ENCODE peak calls at places on chromosomes 7 and 10, in nine cellular contexts. One of them, this sample, is unnamed.

GRCh38 chr7:106824458-106824857 is 40.6 kb upstream of the PIK3CG start:
- DNase-seq in SK-N-SH: no peak
- DNase-seq in tibial artery: no peak
- DNase-seq in OCI-LY7: no peak
- DNase-seq in left ventricle myocardium inferior: no peak
- DNase-seq in kidney: no peak
- DNase-seq in GM12864: no peak
- DNase-seq in astrocyte of the spinal cord: peak
- DNase-seq in mucosa of descending colon: no peak
- DNase-seq in this sample: no peak

GRCh38 chr7:159031135-159031701 is 113.4 kb downstream of the VIPR2 start:
- DNase-seq in SK-N-SH: no peak
- DNase-seq in tibial artery: peak
- DNase-seq in OCI-LY7: no peak
- DNase-seq in left ventricle myocardium inferior: peak
- DNase-seq in kidney: peak
- DNase-seq in GM12864: no peak
- DNase-seq in astrocyte of the spinal cord: no peak
- DNase-seq in mucosa of descending colon: no peak
- DNase-seq in this sample: no peak

GRCh38 chr10:13787015-13787421 is 200.3 kb downstream of the PRPF18 start:
- DNase-seq in SK-N-SH: no peak
- DNase-seq in tibial artery: no peak
- DNase-seq in OCI-LY7: peak
- DNase-seq in left ventricle myocardium inferior: no peak
- DNase-seq in kidney: no peak
- DNase-seq in GM12864: peak
- DNase-seq in astrocyte of the spinal cord: peak
- DNase-seq in mucosa of descending colon: peak
- DNase-seq in this sample: no peak

GRCh38 chr10:66833861-66834260 is 92.0 kb upstream of the LRRTM3 start:
- DNase-seq in SK-N-SH: no peak
- DNase-seq in tibial artery: no peak
- DNase-seq in OCI-LY7: no peak
- DNase-seq in left ventricle myocardium inferior: no peak
- DNase-seq in kidney: no peak
- DNase-seq in GM12864: no peak
- DNase-seq in astrocyte of the spinal cord: no peak
- DNase-seq in mucosa of descending colon: no peak
- DNase-seq in this sample: no peak

GRCh38 chr10:11227103-11227502 is 209.4 kb downstream of the CELF2 start:
- DNase-seq in SK-N-SH: no peak
- DNase-seq in tibial artery: no peak
- DNase-seq in OCI-LY7: no peak
- DNase-seq in left ventricle myocardium inferior: no peak
- DNase-seq in kidney: no peak
- DNase-seq in GM12864: no peak
- DNase-seq in astrocyte of the spinal cord: no peak
- DNase-seq in mucosa of descending colon: no peak
- DNase-seq in this sample: no peak

GRCh38 chr10:126270116-126270515 is 118.2 kb downstream of the ADAM12 start:
- DNase-seq in SK-N-SH: no peak
- DNase-seq in tibial artery: no peak
- DNase-seq in OCI-LY7: no peak
- DNase-seq in left ventricle myocardium inferior: no peak
- DNase-seq in kidney: no peak
- DNase-seq in GM12864: no peak
- DNase-seq in astrocyte of the spinal cord: peak
- DNase-seq in mucosa of descending colon: no peak
- DNase-seq in this sample: peak

GRCh38 chr10:78713659-78714058 is 355.1 kb upstream of the ZMIZ1 start:
- DNase-seq in SK-N-SH: no peak
- DNase-seq in tibial artery: no peak
- DNase-seq in OCI-LY7: no peak
- DNase-seq in left ventricle myocardium inferior: no peak
- DNase-seq in kidney: no peak
- DNase-seq in GM12864: no peak
- DNase-seq in astrocyte of the spinal cord: no peak
- DNase-seq in mucosa of descending colon: no peak
- DNase-seq in this sample: no peak

GRCh38 chr10:52597189-52597863 is 175.3 kb downstream of the MBL2 start:
- DNase-seq in SK-N-SH: no peak
- DNase-seq in tibial artery: no peak
- DNase-seq in OCI-LY7: no peak
- DNase-seq in left ventricle myocardium inferior: no peak
- DNase-seq in kidney: no peak
- DNase-seq in GM12864: no peak
- DNase-seq in astrocyte of the spinal cord: no peak
- DNase-seq in mucosa of descending colon: no peak
- DNase-seq in this sample: peak

GRCh38 chr7:19024261-19024660 is 93.2 kb downstream of the TWIST1 start:
- DNase-seq in SK-N-SH: no peak
- DNase-seq in tibial artery: no peak
- DNase-seq in OCI-LY7: no peak
- DNase-seq in left ventricle myocardium inferior: no peak
- DNase-seq in kidney: no peak
- DNase-seq in GM12864: no peak
- DNase-seq in astrocyte of the spinal cord: peak
- DNase-seq in mucosa of descending colon: no peak
- DNase-seq in this sample: peak

DNA sequence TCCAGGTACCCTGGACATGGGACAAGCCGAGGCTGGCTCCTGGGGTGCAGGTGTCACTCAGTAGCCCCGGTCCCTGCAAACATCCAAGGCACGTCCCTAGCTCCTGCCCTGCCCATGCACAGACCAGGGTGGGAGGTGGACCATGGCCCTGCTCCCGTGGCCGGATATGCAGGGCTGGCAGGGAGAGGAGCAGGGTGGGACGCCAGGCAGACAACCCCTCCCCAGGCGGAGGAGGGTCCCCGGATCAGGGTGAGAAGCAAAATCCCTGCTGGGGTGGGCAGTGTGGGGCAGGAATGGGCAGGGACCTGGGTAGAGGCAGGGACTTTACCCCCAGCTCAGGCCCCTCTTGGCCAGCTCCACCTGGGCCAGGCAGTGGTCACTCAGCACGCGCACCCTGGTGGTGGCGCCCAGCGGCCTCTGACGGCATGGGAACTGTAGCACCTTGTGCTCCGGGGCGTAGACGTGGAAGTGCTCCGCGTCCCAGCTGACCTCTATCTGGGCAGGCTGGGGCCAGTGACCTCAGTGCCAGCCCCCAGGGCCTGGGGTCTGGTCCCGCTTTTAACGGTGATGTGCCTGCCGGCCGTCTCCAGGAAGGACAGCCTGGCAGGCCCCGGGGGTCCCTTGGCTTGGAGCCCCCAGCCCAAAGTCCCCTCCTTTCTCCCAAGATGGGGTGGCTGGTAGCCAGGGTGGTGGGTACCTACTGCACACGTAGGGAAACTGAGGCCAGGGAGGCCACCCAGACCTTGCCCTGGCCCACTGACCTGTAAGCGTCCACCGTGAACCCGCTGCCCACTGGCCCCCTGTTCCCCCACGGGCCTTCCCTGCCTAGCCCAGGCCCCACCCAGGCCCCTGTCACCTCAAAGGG is 1.2 kb downstream of the GRIFIN start:
- DNase-seq in SK-N-SH: peak
- DNase-seq in tibial artery: no peak
- DNase-seq in OCI-LY7: no peak
- DNase-seq in left ventricle myocardium inferior: no peak
- DNase-seq in kidney: peak
- DNase-seq in GM12864: no peak
- DNase-seq in astrocyte of the spinal cord: no peak
- DNase-seq in mucosa of descending colon: no peak
- DNase-seq in this sample: no peak
- TF ChIP-seq CTCF in SK-N-SH: no peak
- TF ChIP-seq CTCF in tibial artery: no peak
- TF ChIP-seq CTCF in OCI-LY7: no peak
- TF ChIP-seq CTCF in left ventricle myocardium inferior: no peak
- TF ChIP-seq CTCF in kidney: no peak
- TF ChIP-seq CTCF in GM12864: no peak
- TF ChIP-seq CTCF in astrocyte of the spinal cord: no peak
- TF ChIP-seq CTCF in mucosa of descending colon: no peak
- TF ChIP-seq CTCF in this sample: no peak

DNA sequence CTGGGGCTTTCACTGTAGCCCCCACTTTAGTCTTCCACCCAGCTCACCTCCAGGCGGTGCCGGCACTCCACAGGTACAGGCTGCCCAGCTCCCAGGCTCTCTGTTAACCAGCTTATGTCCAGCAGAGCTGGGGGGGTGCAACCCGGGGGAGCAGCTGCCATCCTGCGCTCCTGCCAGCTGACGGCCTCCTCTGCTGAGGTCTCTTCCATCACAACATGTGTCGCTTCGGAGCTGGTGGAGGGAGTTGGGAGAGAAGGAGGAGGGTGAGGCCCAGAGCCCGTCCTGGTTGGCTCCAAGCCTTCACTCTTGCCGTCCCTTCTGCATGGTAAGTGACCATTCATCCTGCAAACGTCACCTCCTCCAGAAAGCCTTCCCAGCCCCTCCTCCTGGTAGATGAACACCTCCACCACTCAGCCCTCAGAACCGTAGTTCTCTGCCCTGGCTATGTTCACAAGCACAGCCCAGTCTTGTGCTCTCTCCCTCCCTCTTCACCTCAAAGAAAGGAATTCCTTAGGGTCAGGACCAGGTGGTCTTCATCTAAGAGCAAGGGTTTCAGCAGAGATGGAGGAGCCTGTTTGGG is 1.6 kb downstream of the POLM start:
- DNase-seq in SK-N-SH: no peak
- DNase-seq in tibial artery: no peak
- DNase-seq in OCI-LY7: no peak
- DNase-seq in left ventricle myocardium inferior: peak
- DNase-seq in kidney: peak
- DNase-seq in GM12864: no peak
- DNase-seq in astrocyte of the spinal cord: no peak
- DNase-seq in mucosa of descending colon: peak
- DNase-seq in this sample: no peak
- H3K4me3 ChIP-seq in SK-N-SH: peak
- H3K4me3 ChIP-seq in tibial artery: peak
- H3K4me3 ChIP-seq in OCI-LY7: peak
- H3K4me3 ChIP-seq in left ventricle myocardium inferior: peak
- H3K4me3 ChIP-seq in kidney: no peak
- H3K4me3 ChIP-seq in GM12864: peak
- H3K4me3 ChIP-seq in astrocyte of the spinal cord: no peak
- H3K4me3 ChIP-seq in mucosa of descending colon: no peak
- H3K4me3 ChIP-seq in this sample: peak

GRCh38 chr10:22622242-22622806 is 92.1 kb downstream of the PIP4K2A start:
- DNase-seq in SK-N-SH: no peak
- DNase-seq in tibial artery: no peak
- DNase-seq in OCI-LY7: no peak
- DNase-seq in left ventricle myocardium inferior: no peak
- DNase-seq in kidney: peak
- DNase-seq in GM12864: no peak
- DNase-seq in astrocyte of the spinal cord: no peak
- DNase-seq in mucosa of descending colon: no peak
- DNase-seq in this sample: no peak
- TF ChIP-seq CTCF in SK-N-SH: no peak
- TF ChIP-seq CTCF in tibial artery: no peak
- TF ChIP-seq CTCF in OCI-LY7: no peak
- TF ChIP-seq CTCF in left ventricle myocardium inferior: no peak
- TF ChIP-seq CTCF in kidney: no peak
- TF ChIP-seq CTCF in GM12864: peak
- TF ChIP-seq CTCF in astrocyte of the spinal cord: no peak
- TF ChIP-seq CTCF in mucosa of descending colon: no peak
- TF ChIP-seq CTCF in this sample: no peak

GRCh38 chr10:62053860-62054259 is 152.4 kb downstream of the ARID5B start:
- DNase-seq in SK-N-SH: no peak
- DNase-seq in tibial artery: no peak
- DNase-seq in OCI-LY7: no peak
- DNase-seq in left ventricle myocardium inferior: no peak
- DNase-seq in kidney: no peak
- DNase-seq in GM12864: no peak
- DNase-seq in astrocyte of the spinal cord: no peak
- DNase-seq in mucosa of descending colon: no peak
- DNase-seq in this sample: no peak
- H3K4me3 ChIP-seq in SK-N-SH: no peak
- H3K4me3 ChIP-seq in tibial artery: peak
- H3K4me3 ChIP-seq in OCI-LY7: no peak
- H3K4me3 ChIP-seq in left ventricle myocardium inferior: peak
- H3K4me3 ChIP-seq in kidney: peak
- H3K4me3 ChIP-seq in GM12864: peak
- H3K4me3 ChIP-seq in astrocyte of the spinal cord: no peak
- H3K4me3 ChIP-seq in mucosa of descending colon: no peak
- H3K4me3 ChIP-seq in this sample: peak

GRCh38 chr7:116598278-116598677 is 73.4 kb downstream of the CAV1 start:
- DNase-seq in SK-N-SH: peak
- DNase-seq in tibial artery: no peak
- DNase-seq in OCI-LY7: no peak
- DNase-seq in left ventricle myocardium inferior: no peak
- DNase-seq in kidney: no peak
- DNase-seq in GM12864: no peak
- DNase-seq in astrocyte of the spinal cord: no peak
- DNase-seq in mucosa of descending colon: no peak
- DNase-seq in this sample: no peak
- TF ChIP-seq CTCF in SK-N-SH: peak
- TF ChIP-seq CTCF in tibial artery: no peak
- TF ChIP-seq CTCF in OCI-LY7: peak
- TF ChIP-seq CTCF in left ventricle myocardium inferior: peak
- TF ChIP-seq CTCF in kidney: peak
- TF ChIP-seq CTCF in GM12864: peak
- TF ChIP-seq CTCF in astrocyte of the spinal cord: peak
- TF ChIP-seq CTCF in mucosa of descending colon: no peak
- TF ChIP-seq CTCF in this sample: peak

GRCh38 chr10:48731141-48731540 is 46.5 kb downstream of the WDFY4 start:
- DNase-seq in SK-N-SH: no peak
- DNase-seq in tibial artery: no peak
- DNase-seq in OCI-LY7: no peak
- DNase-seq in left ventricle myocardium inferior: no peak
- DNase-seq in kidney: no peak
- DNase-seq in GM12864: no peak
- DNase-seq in astrocyte of the spinal cord: no peak
- DNase-seq in mucosa of descending colon: no peak
- DNase-seq in this sample: no peak

GRCh38 chr10:48731654-48732053 is 47.0 kb downstream of the WDFY4 start:
- DNase-seq in SK-N-SH: no peak
- DNase-seq in tibial artery: no peak
- DNase-seq in OCI-LY7: no peak
- DNase-seq in left ventricle myocardium inferior: no peak
- DNase-seq in kidney: no peak
- DNase-seq in GM12864: no peak
- DNase-seq in astrocyte of the spinal cord: no peak
- DNase-seq in mucosa of descending colon: no peak
- DNase-seq in this sample: no peak

GRCh38 chr10:48727866-48728265 is 43.2 kb downstream of the WDFY4 start:
- DNase-seq in SK-N-SH: no peak
- DNase-seq in tibial artery: no peak
- DNase-seq in OCI-LY7: no peak
- DNase-seq in left ventricle myocardium inferior: no peak
- DNase-seq in kidney: no peak
- DNase-seq in GM12864: no peak
- DNase-seq in astrocyte of the spinal cord: no peak
- DNase-seq in mucosa of descending colon: no peak
- DNase-seq in this sample: no peak

GRCh38 chr10:48729941-48730457 is 45.3 kb downstream of the WDFY4 start:
- DNase-seq in SK-N-SH: no peak
- DNase-seq in tibial artery: no peak
- DNase-seq in OCI-LY7: no peak
- DNase-seq in left ventricle myocardium inferior: no peak
- DNase-seq in kidney: no peak
- DNase-seq in GM12864: no peak
- DNase-seq in astrocyte of the spinal cord: no peak
- DNase-seq in mucosa of descending colon: no peak
- DNase-seq in this sample: no peak

GRCh38 chr10:48729222-48729621 is 44.5 kb downstream of the WDFY4 start:
- DNase-seq in SK-N-SH: no peak
- DNase-seq in tibial artery: no peak
- DNase-seq in OCI-LY7: no peak
- DNase-seq in left ventricle myocardium inferior: no peak
- DNase-seq in kidney: no peak
- DNase-seq in GM12864: no peak
- DNase-seq in astrocyte of the spinal cord: no peak
- DNase-seq in mucosa of descending colon: no peak
- DNase-seq in this sample: no peak
- H3K4me3 ChIP-seq in SK-N-SH: no peak
- H3K4me3 ChIP-seq in tibial artery: no peak
- H3K4me3 ChIP-seq in OCI-LY7: no peak
- H3K4me3 ChIP-seq in left ventricle myocardium inferior: no peak
- H3K4me3 ChIP-seq in kidney: no peak
- H3K4me3 ChIP-seq in GM12864: no peak
- H3K4me3 ChIP-seq in astrocyte of the spinal cord: no peak
- H3K4me3 ChIP-seq in mucosa of descending colon: no peak
- H3K4me3 ChIP-seq in this sample: no peak